ENCODE peak calls at places on chromosomes 3 and 15, in four cellular contexts. C is HepG2, B is GM12878, R is K562. J is an unnamed sample.

GRCh38 chr3:51436998-51437639 is 46.0 kb downstream of the RBM15B start:
- DNase-seq in C (no peak), B (no peak), R (no peak), J (no peak)

GRCh38 chr3:65963787-65964707 is 74.7 kb downstream of the MAGI1 start:
- DNase-seq in C (peak; percentile 47), B (peak; percentile 40), R (no peak), J (no peak)

GRCh38 chr15:29270169-29270955 is 740 bp upstream of the NSMCE3 start:
- DNase-seq in C (no peak), B (peak; percentile 67), R (no peak), J (no peak)

GRCh38 chr3:38579146-38579545 is 70.3 kb downstream of the SCN5A start:
- DNase-seq in C (peak; percentile 18), B (no peak), R (no peak), J (no peak)

GRCh38 chr15:85828026-85828597 is 33.4 kb upstream of the KLHL25 start:
- DNase-seq in C (no peak), B (no peak), R (no peak), J (no peak)

GRCh38 chr3:114093596-114093995 is 37.1 kb downstream of the QTRT2 start:
- DNase-seq in C (no peak), B (no peak), R (no peak), J (no peak)

GRCh38 chr15:100997442-100997841 is 78.3 kb downstream of the LRRK1 start:
- DNase-seq in C (no peak), B (no peak), R (no peak), J (no peak)

GRCh38 chr3:138281561-138281960 is 48.1 kb downstream of the NME9 start:
- DNase-seq in C (no peak), B (no peak), R (no peak), J (no peak)

GRCh38 chr3:37606472-37606871 is 255.2 kb upstream of the CTDSPL start:
- DNase-seq in C (no peak), B (no peak), R (no peak), J (no peak)

GRCh38 chr15:40084657-40085056 is 24.0 kb downstream of the BMF start:
- DNase-seq in C (no peak), B (no peak), R (no peak), J (no peak)

GRCh38 chr3:61944736-61945135 is 383.4 kb downstream of the PTPRG start:
- DNase-seq in C (no peak), B (no peak), R (no peak), J (no peak)

GRCh38 chr15:55247276-55247675 is 42.3 kb downstream of the RAB27A start:
- DNase-seq in C (no peak), B (no peak), R (no peak), J (no peak)

GRCh38 chr15:36798789-36799188 is 219.4 kb downstream of the CDIN1 start:
- DNase-seq in C (no peak), B (no peak), R (no peak), J (no peak)

GRCh38 chr3:194688207-194688711 is 2.6 kb downstream of the FAM43A start:
- DNase-seq in C (peak; percentile 38), B (no peak), R (no peak), J (no peak)

GRCh38 chr15:80932989-80933388 is 56.6 kb downstream of the MESD start:
- DNase-seq in C (no peak), B (no peak), R (no peak), J (no peak)

GRCh38 chr15:43544266-43544665 is 26.9 kb downstream of the MAP1A start:
- DNase-seq in C (no peak), B (no peak), R (no peak), J (no peak)

GRCh38 chr15:100661161-100661560 is 58.8 kb downstream of the ASB7 start:
- DNase-seq in C (no peak), B (no peak), R (no peak), J (no peak)

GRCh38 chr3:23800731-23801130 is 5.0 kb upstream of the UBE2E1 start:
- DNase-seq in C (no peak), B (no peak), R (no peak), J (no peak)

GRCh38 chr3:114608293-114608692 is 314.5 kb downstream of the TIGIT start:
- DNase-seq in C (no peak), B (no peak), R (no peak), J (no peak)

GRCh38 chr15:78640840-78641733 is at the start of gene CHRNB4:
- DNase-seq in C (no peak), B (no peak), R (peak; percentile 88), J (peak; percentile 96)

GRCh38 chr15:78810377-78811123 is 714 bp downstream of the ADAMTS7 start:
- DNase-seq in C (no peak), B (no peak), R (peak; percentile 36), J (peak; percentile 77)

GRCh38 chr15:89448825-89449224 is 47.6 kb downstream of the RHCG start:
- DNase-seq in C (no peak), B (no peak), R (no peak), J (peak; percentile 35)

GRCh38 chr3:98329392-98330124 is 24.1 kb upstream of the OR5K4 start:
- DNase-seq in C (peak; percentile 40), B (peak; percentile 27), R (peak; percentile 11), J (peak; percentile 71)

GRCh38 chr15:81155375-81156218 is 21.5 kb downstream of the CFAP161 start:
- DNase-seq in C (peak; percentile 32), B (no peak), R (peak; percentile 55), J (no peak)

GRCh38 chr3:58414538-58415197 is 19.0 kb downstream of the PDHB start:
- DNase-seq in C (peak; percentile 38), B (no peak), R (peak; percentile 30), J (no peak)

GRCh38 chr15:98311566-98312188 is 336.7 kb upstream of the IGF1R start:
- DNase-seq in C (peak; percentile 62), B (peak; percentile 9), R (peak; percentile 68), J (no peak)

GRCh38 chr3:120850326-120851295 is 57.4 kb upstream of the STXBP5L start:
- DNase-seq in C (no peak), B (no peak), R (no peak), J (no peak)

GRCh38 chr3:23888617-23889228 is 28.1 kb downstream of the NKIRAS1 start:
- DNase-seq in C (peak; percentile 22), B (no peak), R (no peak), J (no peak)

GRCh38 chr3:46693897-46694235 is 387 bp upstream of the ALS2CL start:
- DNase-seq in C (no peak), B (no peak), R (no peak), J (peak; percentile 66)

GRCh38 chr3:171195686-171196085 is 169.2 kb upstream of the SLC2A2 start:
- DNase-seq in C (no peak), B (no peak), R (no peak), J (no peak)

GRCh38 chr3:62161306-62161705 is 212.0 kb downstream of the FEZF2 start:
- DNase-seq in C (no peak), B (no peak), R (no peak), J (no peak)

GRCh38 chr3:161413127-161413854 is 42.0 kb upstream of the SPTSSB start:
- DNase-seq in C (no peak), B (no peak), R (no peak), J (no peak)

GRCh38 chr3:32480596-32480995 is 22.1 kb downstream of the CMTM6 start:
- DNase-seq in C (no peak), B (no peak), R (no peak), J (no peak)

GRCh38 chr15:48001393-48002059 is 119.3 kb upstream of the SLC24A5 start:
- DNase-seq in C (no peak), B (peak; percentile 68), R (no peak), J (no peak)

GRCh38 chr3:67459131-67459530 is 195.3 kb downstream of the SUCLG2 start:
- DNase-seq in C (no peak), B (no peak), R (no peak), J (no peak)
- TF ChIP-seq HDAC6 in C (no peak), B (no peak), R (no peak), J (no peak)

GRCh38 chr3:109643590-109643989 is 306.2 kb upstream of the DPPA4 start:
- DNase-seq in C (peak; percentile 4), B (no peak), R (no peak), J (no peak)
- TF ChIP-seq HDAC6 in C (no peak), B (no peak), R (no peak), J (no peak)

GRCh38 chr3:18740631-18741583 is 315.8 kb upstream of the SATB1 start:
- DNase-seq in C (no peak), B (peak; percentile 61), R (no peak), J (no peak)
- TF ChIP-seq HDAC6 in C (no peak), B (no peak), R (no peak), J (no peak)

GRCh38 chr3:7487763-7488162 is 626.8 kb downstream of the GRM7 start:
- DNase-seq in C (no peak), B (no peak), R (no peak), J (no peak)

GRCh38 chr3:7489417-7489816 is 628.5 kb downstream of the GRM7 start:
- DNase-seq in C (no peak), B (no peak), R (no peak), J (no peak)

DNA sequence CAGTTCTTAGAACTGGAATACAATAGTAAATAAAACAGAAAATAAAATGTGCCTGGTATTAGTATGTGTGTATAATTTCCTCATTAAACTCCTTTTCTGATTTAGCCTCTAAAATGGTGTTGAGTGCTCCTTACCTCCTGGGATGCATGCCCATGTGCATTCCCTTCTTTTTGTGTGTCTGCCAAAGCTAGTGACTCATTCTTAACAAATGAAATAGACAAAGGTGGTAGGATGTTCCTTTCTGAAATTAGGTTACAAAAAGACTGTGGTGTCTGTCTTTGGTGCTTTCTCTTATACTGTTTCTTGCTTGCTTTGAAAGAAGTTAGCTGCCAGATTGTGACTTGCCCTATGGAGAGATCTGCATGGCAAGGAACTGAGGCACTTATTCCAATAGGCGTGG is 623.7 kb downstream of the GRM7 start:
- DNase-seq in C (no peak), B (no peak), R (no peak), J (no peak)
- TF ChIP-seq HDAC6 in C (no peak), B (no peak), R (no peak), J (no peak)

GRCh38 chr3:177889158-177889557 is 647.1 kb upstream of the KCNMB2 start:
- DNase-seq in C (no peak), B (no peak), R (no peak), J (no peak)

GRCh38 chr3:177893321-177893720 is 642.9 kb upstream of the KCNMB2 start:
- DNase-seq in C (no peak), B (no peak), R (no peak), J (no peak)

GRCh38 chr3:177898185-177898584 is 638.1 kb upstream of the KCNMB2 start:
- DNase-seq in C (no peak), B (no peak), R (no peak), J (no peak)

GRCh38 chr3:177899275-177900067 is 636.8 kb upstream of the KCNMB2 start:
- DNase-seq in C (no peak), B (no peak), R (no peak), J (no peak)

GRCh38 chr3:177894021-177894690 is 642.1 kb upstream of the KCNMB2 start:
- DNase-seq in C (no peak), B (no peak), R (no peak), J (no peak)
- TF ChIP-seq HDAC6 in C (no peak), B (no peak), R (no peak), J (no peak)

GRCh38 chr3:73026111-73026510 is 29.5 kb downstream of the PPP4R2 start:
- DNase-seq in C (peak; percentile 21), B (no peak), R (no peak), J (no peak)
- TF ChIP-seq HDAC6 in C (no peak), B (no peak), R (no peak), J (no peak)